ENCODE peak calls at places on chromosomes 4 and X, in eight cellular contexts. I is cardiac muscle cell; J is adrenal gland; L is CD8-positive, alpha-beta memory T cell; A is RWPE1; X is keratinocyte; R is substantia nigra; H is hepatocyte. V is an unnamed sample.

GRCh38 chr4:154254999-154255398 is 236.6 kb downstream of the DCHS2 start:
- DNase-seq in I (no peak), A (no peak), X (no peak), L (no peak), H (no peak), J (no peak), R (no peak), V (no peak)

GRCh38 chr4:181350578-181351420 is 892.4 kb upstream of the TENM3 start:
- DNase-seq in I (no peak), L (no peak), H (no peak), J (no peak), X (no peak), A (no peak), R (no peak), V (no peak)

GRCh38 chrX:41621236-41621651 is 67.5 kb upstream of the GPR34 start:
- DNase-seq in I (peak; percentile 52), R (no peak), J (peak; percentile 32), L (no peak), A (no peak), H (peak; percentile 61), X (no peak), V (no peak)

GRCh38 chr4:6561706-6562371 is 13.2 kb upstream of the MAN2B2 start:
- DNase-seq in A (no peak), I (no peak), L (no peak), H (no peak), J (no peak), X (no peak), R (no peak), V (no peak)

GRCh38 chrX:12954981-12955380 is 19.9 kb upstream of the TMSB4X start:
- DNase-seq in X (no peak), J (no peak), I (no peak), L (no peak), A (no peak), H (no peak), R (no peak), V (no peak)

GRCh38 chr4:39846705-39847104 is 131.0 kb downstream of the PDS5A start:
- DNase-seq in L (no peak), R (no peak), X (no peak), J (no peak), I (no peak), A (no peak), H (no peak), V (no peak)

GRCh38 chr4:8267077-8267476 is 2.5 kb upstream of the HTRA3 start:
- DNase-seq in L (no peak), I (peak; percentile 88), R (no peak), A (peak; percentile 50), X (no peak), J (peak; percentile 67), H (peak; percentile 81), V (no peak)

GRCh38 chrX:29662759-29663503 is 552.4 kb upstream of the MAGEB2 start:
- DNase-seq in L (no peak), J (peak; percentile 14), X (peak; percentile 93), H (peak; percentile 48), I (peak; percentile 78), A (peak; percentile 76), R (no peak), V (peak; percentile 85)

GRCh38 chr4:155787113-155787710 is 28.4 kb downstream of the GUCY1B1 start:
- DNase-seq in X (no peak), A (peak; percentile 55), I (peak; percentile 78), H (peak; percentile 64), R (no peak), L (peak; percentile 11), J (no peak), V (peak; percentile 2)

GRCh38 chrX:150935466-150935865 is 37.0 kb upstream of the CD99L2 start:
- DNase-seq in J (peak; percentile 57), X (no peak), A (no peak), L (no peak), R (no peak), I (peak; percentile 6), H (no peak), V (no peak)

GRCh38 chrX:95076449-95076848 is 1402.4 kb downstream of the FAM133A start:
- DNase-seq in R (no peak), J (no peak), L (no peak), H (peak; percentile 43), X (no peak), A (no peak), I (peak; percentile 52), V (no peak)

GRCh38 chr4:73984736-73985527 is 3.1 kb downstream of the PPBP start:
- DNase-seq in J (no peak), A (no peak), X (no peak), R (no peak), H (no peak), L (no peak), I (no peak), V (no peak)

GRCh38 chr4:55183926-55184599 is 58.7 kb upstream of the KDR start:
- DNase-seq in R (no peak), I (peak; percentile 97), H (peak; percentile 70), J (peak; percentile 35), X (peak; percentile 90), A (peak; percentile 77), L (no peak), V (peak; percentile 87)

GRCh38 chr4:70901607-70901983 is 574 bp upstream of the MOB1B start:
- DNase-seq in J (no peak), H (no peak), X (no peak), A (no peak), I (no peak), R (no peak), L (no peak), V (no peak)

GRCh38 chr4:19776929-19777328 is 474.8 kb upstream of the SLIT2 start:
- DNase-seq in H (no peak), X (no peak), L (no peak), J (no peak), A (no peak), I (peak; percentile 37), R (no peak), V (no peak)

GRCh38 chr4:43132010-43132582 is 239.6 kb downstream of the GRXCR1 start:
- DNase-seq in X (no peak), J (peak; percentile 64), H (peak; percentile 85), I (peak; percentile 79), R (peak; percentile 26), A (peak; percentile 49), L (no peak), V (no peak)

GRCh38 chr4:41880840-41881831 is 54.1 kb upstream of the TMEM33 start:
- DNase-seq in H (no peak), A (no peak), R (no peak), J (no peak), I (no peak), L (no peak), X (no peak), V (no peak)

GRCh38 chr4:142380052-142380598 is 466.0 kb downstream of the INPP4B start:
- DNase-seq in A (no peak), L (no peak), H (no peak), R (no peak), J (no peak), X (no peak), I (no peak), V (no peak)

GRCh38 chr4:46372878-46373277 is 17.1 kb downstream of the GABRA2 start:
- DNase-seq in X (no peak), J (no peak), L (no peak), A (no peak), H (no peak), R (no peak), I (no peak), V (no peak)

GRCh38 chr4:47465008-47465407 is 1.5 kb upstream of the COMMD8 start:
- DNase-seq in I (no peak), J (no peak), A (no peak), L (no peak), X (no peak), R (no peak), H (no peak), V (no peak)
- H3K27ac ChIP-seq in I (no peak overlapping the region), J (no peak overlapping the region), A (no peak overlapping the region), L (no peak overlapping the region), X (no peak overlapping the region), R (no peak overlapping the region), H (no peak overlapping the region), V (no peak overlapping the region)

GRCh38 chr4:53684448-53684847 is 93.2 kb upstream of the LNX1 start:
- DNase-seq in L (no peak), I (no peak), X (no peak), R (no peak), A (no peak), H (no peak), J (no peak), V (no peak)
- H3K27ac ChIP-seq in L (no peak overlapping the region), I (no peak overlapping the region), X (no peak overlapping the region), R (no peak overlapping the region), A (no peak overlapping the region), H (peak overlapping the region; percentile 66), J (peak overlapping the region; percentile 24), V (no peak overlapping the region)

GRCh38 chr4:145176641-145177432 is 3.6 kb downstream of the OTUD4 start:
- DNase-seq in H (no peak), A (no peak), J (no peak), X (no peak), I (no peak), L (peak; percentile 6), R (no peak), V (no peak)
- H3K27ac ChIP-seq in H (peak overlapping the region; percentile 99), A (no peak overlapping the region), J (peak overlapping the region; percentile 99), X (peak overlapping the region; percentile 98), I (peak overlapping the region; percentile 94), L (peak overlapping the region; percentile 90), R (no peak overlapping the region), V (peak overlapping the region; percentile 87)

GRCh38 chr4:3352918-3353594 is 60.2 kb downstream of the RGS12 start:
- DNase-seq in A (no peak), L (no peak), J (no peak), I (no peak), R (no peak), X (no peak), H (no peak), V (no peak)

GRCh38 chr4:3353747-3354454 is 61.1 kb downstream of the RGS12 start:
- DNase-seq in L (no peak), J (no peak), R (no peak), A (no peak), X (peak; percentile 7), H (no peak), I (no peak), V (peak; percentile 12)

GRCh38 chr4:3354455-3354811 is 61.6 kb downstream of the RGS12 start:
- DNase-seq in H (no peak), R (no peak), J (no peak), I (no peak), A (no peak), L (no peak), X (no peak), V (no peak)

GRCh38 chr4:3352505-3352904 is 59.7 kb downstream of the RGS12 start:
- DNase-seq in L (no peak), J (no peak), X (no peak), I (no peak), A (no peak), H (no peak), R (no peak), V (no peak)

DNA sequence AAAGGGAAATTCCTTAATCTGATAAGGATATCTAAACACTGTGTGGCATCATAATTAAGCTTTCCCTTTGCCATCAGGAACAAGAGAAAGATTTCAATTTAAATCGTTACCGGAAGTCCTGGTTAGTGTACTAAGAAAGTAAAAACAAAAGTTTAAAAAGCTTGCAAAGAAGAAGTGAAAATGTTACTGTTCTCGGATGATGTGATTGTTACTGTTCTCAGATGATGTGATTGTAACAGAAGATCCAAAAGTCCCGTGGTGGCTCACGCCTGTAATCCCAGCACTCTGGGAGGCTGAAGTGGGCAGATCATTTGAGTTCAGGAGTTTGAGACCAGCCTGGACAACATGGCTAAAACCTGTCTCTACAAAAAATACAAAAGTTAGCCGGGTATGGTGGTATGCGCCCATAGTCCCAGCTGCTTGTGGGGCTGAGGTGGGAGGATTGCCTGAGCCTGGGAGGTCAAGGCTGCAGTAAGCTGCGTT is 62.5 kb downstream of the RGS12 start:
- DNase-seq in H (no peak), J (no peak), A (no peak), X (no peak), L (no peak), I (no peak), R (no peak), V (no peak)
- H3K27ac ChIP-seq in H (no peak overlapping the region), J (peak overlapping the region; percentile 11), A (no peak overlapping the region), X (no peak overlapping the region), L (no peak overlapping the region), I (no peak overlapping the region), R (no peak overlapping the region), V (peak overlapping the region; percentile 90)